ENCODE peak calls at places on chromosomes 3 and 15, in eight cellular contexts. A, C, X, N, M, J, H and D are unnamed samples.

GRCh38 chr3:157064402-157064801 is 95.5 kb downstream of the CCNL1 start:
- DNase-seq in A (peak; percentile 48), C (no peak), X (no peak), N (no peak), M (no peak), J (no peak), H (no peak), D (no peak)

GRCh38 chr15:89628301-89628700 is 27.0 kb downstream of the KIF7 start:
- DNase-seq in A (no peak), C (no peak), X (no peak), N (no peak), M (no peak), J (peak; percentile 38), H (no peak), D (no peak)

GRCh38 chr15:94083467-94083991 is 147.8 kb upstream of the MCTP2 start:
- DNase-seq in A (no peak), C (no peak), X (no peak), N (no peak), M (no peak), J (no peak), H (no peak), D (no peak)

GRCh38 chr3:100709840-100710235 is 544 bp downstream of the TFG start:
- DNase-seq in A (peak; percentile 24), C (no peak), X (peak; percentile 61), N (peak; percentile 21), M (no peak), J (peak; percentile 84), H (no peak), D (no peak)

GRCh38 chr15:65743637-65744252 is 48.3 kb downstream of the DENND4A start:
- DNase-seq in A (no peak), C (no peak), X (no peak), N (no peak), M (no peak), J (peak; percentile 6), H (no peak), D (no peak)

GRCh38 chr3:16481570-16481897 is 32.0 kb downstream of the RFTN1 start:
- DNase-seq in A (no peak), C (no peak), X (no peak), N (no peak), M (no peak), J (no peak), H (no peak), D (no peak)

GRCh38 chr15:30929982-30930381 is 26.3 kb downstream of the FAN1 start:
- DNase-seq in A (no peak), C (no peak), X (no peak), N (no peak), M (no peak), J (no peak), H (no peak), D (no peak)

GRCh38 chr15:101052681-101053121 is 133.5 kb downstream of the LRRK1 start:
- DNase-seq in A (no peak), C (no peak), X (no peak), N (no peak), M (no peak), J (peak; percentile 21), H (peak; percentile 29), D (peak; percentile 16)

GRCh38 chr3:5226783-5227182 is 39.3 kb downstream of the EDEM1 start:
- DNase-seq in A (no peak), C (no peak), X (no peak), N (peak; percentile 29), M (peak; percentile 5), J (peak; percentile 38), H (no peak), D (no peak)

GRCh38 chr15:98955331-98955730 is 52.3 kb downstream of the PGPEP1L start:
- DNase-seq in A (no peak), C (peak; percentile 49), X (peak; percentile 77), N (no peak), M (no peak), J (no peak), H (peak; percentile 65), D (no peak)

GRCh38 chr15:69719527-69719926 is 266.9 kb downstream of the RPLP1 start:
- DNase-seq in A (peak; percentile 72), C (no peak), X (no peak), N (no peak), M (no peak), J (no peak), H (no peak), D (peak; percentile 32)

GRCh38 chr3:39808467-39809180 is 785 bp upstream of the MYRIP start:
- DNase-seq in A (peak; percentile 27), C (no peak), X (peak; percentile 36), N (no peak), M (peak; percentile 5), J (peak; percentile 40), H (no peak), D (peak; percentile 40)

GRCh38 chr3:119314821-119315220 is 20.6 kb downstream of the ARHGAP31 start:
- DNase-seq in A (no peak), C (no peak), X (no peak), N (no peak), M (no peak), J (peak; percentile 41), H (no peak), D (no peak)

GRCh38 chr3:147407107-147407494 is 758 bp upstream of the ZIC4 start:
- DNase-seq in A (no peak), C (no peak), X (no peak), N (no peak), M (no peak), J (no peak), H (no peak), D (no peak)

GRCh38 chr15:29092376-29093064 is 177.1 kb downstream of the NSMCE3 start:
- DNase-seq in A (no peak), C (no peak), X (no peak), N (no peak), M (no peak), J (no peak), H (no peak), D (no peak)

DNA sequence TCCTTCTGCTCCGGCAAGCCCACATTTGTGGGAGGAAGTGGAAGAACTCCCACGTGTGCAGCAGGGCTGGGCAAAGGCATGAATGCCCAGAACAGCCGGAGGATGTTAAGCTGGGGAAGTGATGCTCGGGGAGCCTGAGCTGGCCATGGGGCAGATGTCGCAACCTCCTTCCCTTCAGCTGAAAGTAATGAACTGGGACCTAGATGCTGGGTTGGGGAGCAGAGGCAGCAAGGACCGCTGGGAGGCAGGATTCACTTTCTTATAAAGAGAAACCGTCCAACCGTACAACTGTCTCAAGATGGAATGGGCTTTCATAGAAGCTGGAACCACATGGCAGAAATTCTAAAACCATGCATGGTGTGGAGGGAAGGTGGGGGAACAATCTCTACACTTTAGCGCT is 290.9 kb downstream of the OCA2 start:
- DNase-seq in A (no peak), C (no peak), X (no peak), N (peak; percentile 7), M (no peak), J (no peak), H (no peak), D (no peak)
- H3K9me3 ChIP-seq in A (no peaks in the 10 kb centered on the region), C (no peaks in the 10 kb centered on the region), X (no peaks in the 10 kb centered on the region), N (peaks cover 3% of the 10 kb centered on the region), M (no peaks in the 10 kb centered on the region), J (no peaks in the 10 kb centered on the region), H (no peaks in the 10 kb centered on the region), D (peaks cover 55% of the 10 kb centered on the region)

DNA sequence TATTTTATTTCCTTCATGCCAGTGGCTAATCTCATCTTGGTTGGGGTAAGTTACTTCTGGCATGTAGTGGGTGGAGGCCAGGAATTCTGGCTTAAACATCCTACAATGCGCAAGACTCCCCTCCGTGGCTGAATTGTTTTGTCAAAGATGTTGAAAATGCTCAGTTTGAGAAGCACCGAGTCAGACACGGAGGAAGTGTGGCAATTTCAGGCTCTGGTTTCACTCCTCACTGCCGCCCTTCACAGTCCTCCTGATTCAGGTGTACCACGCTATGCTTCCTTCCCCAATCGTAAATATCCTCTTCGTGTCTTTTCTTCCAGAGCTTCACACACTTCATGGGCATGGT is 150.7 kb downstream of the OPA1 start:
- DNase-seq in A (peak; percentile 60), C (no peak), X (no peak), N (peak; percentile 19), M (no peak), J (no peak), H (no peak), D (no peak)
- TF ChIP-seq EP300 in A (no peak), C (no peak), X (no peak), N (no peak), M (no peak), J (no peak), H (no peak), D (no peak)

GRCh38 chr3:141275032-141275422 is 43.4 kb downstream of the PXYLP1 start:
- DNase-seq in A (no peak), C (no peak), X (no peak), N (no peak), M (peak; percentile 24), J (no peak), H (no peak), D (no peak)
- H3K4me3 ChIP-seq in A (no peak overlapping the region), C (no peak overlapping the region), X (no peak overlapping the region), N (no peak overlapping the region), M (no peak overlapping the region), J (no peak overlapping the region), H (no peak overlapping the region), D (no peak overlapping the region)

GRCh38 chr15:23532019-23532418 is 33.5 kb upstream of the MKRN3 start:
- DNase-seq in A (no peak), C (no peak), X (no peak), N (peak; percentile 83), M (no peak), J (no peak), H (no peak), D (no peak)
- H3K9me3 ChIP-seq in A (no peaks in the 10 kb centered on the region), C (no peaks in the 10 kb centered on the region), X (no peaks in the 10 kb centered on the region), N (no peaks in the 10 kb centered on the region), M (no peaks in the 10 kb centered on the region), J (no peaks in the 10 kb centered on the region), H (no peaks in the 10 kb centered on the region), D (no peaks in the 10 kb centered on the region)

GRCh38 chr3:77529522-77529921 is 489.6 kb downstream of the ROBO2 start:
- DNase-seq in A (no peak), C (no peak), X (no peak), N (no peak), M (no peak), J (no peak), H (no peak), D (no peak)
- TF ChIP-seq EP300 in A (no peak), C (no peak), X (no peak), N (no peak), M (no peak), J (no peak), H (no peak), D (no peak)

GRCh38 chr15:57589276-57590073 is 2.2 kb upstream of the MYZAP start:
- DNase-seq in A (no peak), C (no peak), X (no peak), N (no peak), M (no peak), J (no peak), H (peak; percentile 64), D (no peak)

GRCh38 chr15:57592426-57592825 is 722 bp downstream of the MYZAP start:
- DNase-seq in A (no peak), C (no peak), X (no peak), N (no peak), M (no peak), J (peak; percentile 22), H (no peak), D (no peak)

GRCh38 chr15:57591237-57591821 is 375 bp upstream of the MYZAP start:
- DNase-seq in A (no peak), C (no peak), X (no peak), N (no peak), M (no peak), J (no peak), H (no peak), D (peak; percentile 42)

GRCh38 chr15:57592836-57593420 is 1.2 kb downstream of the MYZAP start:
- DNase-seq in A (no peak), C (no peak), X (no peak), N (no peak), M (no peak), J (no peak), H (no peak), D (no peak)

GRCh38 chr15:57591822-57592367 is at the start of gene MYZAP:
- DNase-seq in A (peak; percentile 67), C (no peak), X (peak; percentile 39), N (no peak), M (no peak), J (peak; percentile 89), H (peak; percentile 71), D (peak; percentile 83)
- H3K4me3 ChIP-seq in A (peak within 1 kb of the TSS; percentile 73), C (peak within 1 kb of the TSS; percentile 57), X (peak within 1 kb of the TSS; percentile 69), N (peak within 1 kb of the TSS; percentile 66), M (no peak within 1 kb of the TSS), J (peak within 1 kb of the TSS; percentile 37), H (peak within 1 kb of the TSS; percentile 52), D (peak within 1 kb of the TSS; percentile 62)